ENCODE peak calls at places on chromosomes 4 and X, in eight cellular contexts. H, X, T, P, J, Z, U and A are unnamed samples.

GRCh38 chr4:94895081-94895480 is 137.3 kb downstream of the BMPR1B start:
- DNase-seq in J (no peak), P (no peak), T (no peak), X (no peak), U (no peak), H (no peak), Z (no peak), A (no peak)

GRCh38 chr4:8228319-8229250 is 29.5 kb downstream of the SH3TC1 start:
- DNase-seq in Z (no peak), J (peak), H (no peak), T (peak), X (peak), U (peak), P (peak), A (peak)

GRCh38 chrX:119745283-119745848 is 13.0 kb upstream of the SOWAHD start:
- DNase-seq in T (no peak), J (no peak), P (no peak), H (no peak), U (no peak), Z (no peak), X (no peak), A (no peak)

GRCh38 chrX:55754861-55755294 is 37.3 kb downstream of the RRAGB start:
- DNase-seq in U (no peak), H (no peak), T (no peak), J (no peak), P (no peak), Z (no peak), X (no peak), A (no peak)

GRCh38 chr4:23763559-23763958 is 126.3 kb downstream of the PPARGC1A start:
- DNase-seq in T (no peak), Z (no peak), X (no peak), P (no peak), H (no peak), U (no peak), J (no peak), A (no peak)

GRCh38 chr4:33162122-33162521 is 2442.0 kb downstream of the PCDH7 start:
- DNase-seq in U (no peak), Z (no peak), H (no peak), J (no peak), X (no peak), T (no peak), P (no peak), A (no peak)

GRCh38 chr4:113328514-113328913 is 279.1 kb downstream of the ANK2 start:
- DNase-seq in J (no peak), T (no peak), P (no peak), X (no peak), U (peak), Z (no peak), H (no peak), A (no peak)

GRCh38 chr4:123323998-123324397 is 72.6 kb upstream of the SPRY1 start:
- DNase-seq in T (no peak), Z (no peak), H (no peak), X (no peak), J (no peak), P (no peak), U (no peak), A (no peak)

GRCh38 chr4:105895609-105896460 is 564 bp downstream of the NPNT start:
- DNase-seq in P (no peak), J (peak), T (no peak), Z (no peak), H (peak), U (peak), X (peak), A (peak)

GRCh38 chr4:152072886-152073285 is 312.1 kb upstream of the GATB start:
- DNase-seq in H (no peak), U (no peak), J (no peak), T (no peak), X (no peak), P (no peak), Z (no peak), A (no peak)

GRCh38 chr4:110211007-110211769 is 12.8 kb upstream of the ELOVL6 start:
- DNase-seq in Z (no peak), H (no peak), T (peak), P (no peak), U (peak), J (no peak), X (peak), A (no peak)

GRCh38 chrX:132184871-132185270 is 34.4 kb downstream of the RAP2C start:
- DNase-seq in H (no peak), J (no peak), T (no peak), P (no peak), U (peak), X (no peak), Z (no peak), A (no peak)

GRCh38 chr4:65416875-65417274 is 253.4 kb downstream of the EPHA5 start:
- DNase-seq in X (peak), Z (no peak), U (no peak), J (no peak), T (no peak), H (no peak), P (no peak), A (peak)

GRCh38 chr4:25367004-25367621 is 9.9 kb upstream of the ANAPC4 start:
- DNase-seq in T (no peak), P (no peak), X (peak), H (no peak), U (peak), J (no peak), Z (no peak), A (no peak)

GRCh38 chr4:57342406-57342805 is 232.2 kb upstream of the IGFBP7 start:
- DNase-seq in T (no peak), H (no peak), J (no peak), P (no peak), Z (no peak), U (peak), X (peak), A (no peak)

GRCh38 chr4:19748911-19749473 is 502.7 kb upstream of the SLIT2 start:
- DNase-seq in X (peak), T (no peak), J (no peak), P (no peak), Z (no peak), U (peak), H (no peak), A (peak)

GRCh38 chrX:127207326-127207725 is 387.8 kb downstream of the PRR32 start:
- DNase-seq in U (no peak), P (no peak), J (no peak), X (no peak), T (no peak), H (no peak), Z (no peak), A (no peak)

GRCh38 chr4:177051473-177052060 is 258.1 kb upstream of the NEIL3 start:
- DNase-seq in J (no peak), H (peak), P (no peak), U (peak), T (peak), Z (no peak), X (peak), A (no peak)

GRCh38 chrX:3167771-3168170 is 126.5 kb downstream of the ARSF start:
- DNase-seq in J (no peak), H (no peak), T (no peak), U (no peak), X (no peak), P (no peak), Z (no peak), A (no peak)

GRCh38 chrX:40189018-40189417 is 91.3 kb upstream of the BCOR start:
- DNase-seq in J (no peak), T (no peak), X (no peak), U (peak), Z (no peak), P (no peak), H (no peak), A (no peak)

GRCh38 chr4:972651-973424 is 531 bp downstream of the DGKQ start:
- DNase-seq in P (peak), Z (no peak), X (no peak), H (no peak), J (peak), T (peak), U (peak), A (peak)

GRCh38 chr4:53558061-53558801 is 33.1 kb downstream of the LNX1 start:
- DNase-seq in H (no peak), X (peak), U (peak), P (no peak), Z (peak), T (no peak), J (no peak), A (no peak)

GRCh38 chr4:4866833-4867744 is 7.6 kb downstream of the MSX1 start:
- DNase-seq in H (peak), T (no peak), Z (no peak), U (no peak), X (peak), J (no peak), P (no peak), A (peak)

GRCh38 chr4:176498857-176499256 is 179.1 kb downstream of the SPCS3 start:
- DNase-seq in U (peak), J (no peak), X (peak), T (no peak), P (no peak), Z (no peak), H (no peak), A (no peak)

GRCh38 chrX:132651411-132652086 is 162.7 kb upstream of the MBNL3 start:
- DNase-seq in T (no peak), P (no peak), Z (no peak), J (no peak), H (no peak), U (no peak), X (peak), A (no peak)

GRCh38 chr4:26557164-26557563 is 26.7 kb upstream of the TBC1D19 start:
- DNase-seq in X (peak), H (no peak), P (no peak), U (no peak), J (no peak), Z (no peak), T (no peak), A (no peak)

GRCh38 chr4:122810669-122811068 is 16.0 kb upstream of the FGF2 start:
- DNase-seq in J (no peak), U (no peak), X (no peak), T (no peak), H (no peak), Z (no peak), P (no peak), A (no peak)